ENCODE peak calls at places on chromosomes 13 and 19, in four cellular contexts. G is HEK293T, J is K562, M is GM12878. E is an unnamed sample.

GRCh38 chr19:28633223-28634030 is 579.5 kb downstream of the UQCRFS1 start:
- DNase-seq in J (peak; percentile 73), G (peak; percentile 18), M (no peak), E (no peak)

GRCh38 chr19:10227215-10227971 is 3.7 kb downstream of the S1PR2 start:
- DNase-seq in G (no peak), M (no peak), J (peak; percentile 67), E (no peak)

GRCh38 chr13:51714663-51715168 is 89.2 kb downstream of the DHRS12 start:
- DNase-seq in G (no peak), J (no peak), M (peak; percentile 78), E (no peak)

GRCh38 chr13:95140502-95140901 is 160.7 kb downstream of the ABCC4 start:
- DNase-seq in G (no peak), J (no peak), M (no peak), E (no peak)

GRCh38 chr19:18415177-18415867 is 3.9 kb upstream of the SSBP4 start:
- DNase-seq in J (peak; percentile 70), G (no peak), M (no peak), E (no peak)

GRCh38 chr19:8334458-8335342 is 8.4 kb downstream of the KANK3 start:
- DNase-seq in M (no peak), J (no peak), G (peak; percentile 78), E (peak; percentile 27)

GRCh38 chr19:40341601-40342482 is 6.4 kb downstream of the C19orf47 start:
- DNase-seq in M (no peak), G (no peak), J (no peak), E (no peak)

GRCh38 chr19:10670187-10670586 is 16.0 kb downstream of the ILF3 start:
- DNase-seq in G (no peak), J (no peak), M (no peak), E (no peak)

GRCh38 chr19:57419439-57419838 is 8.5 kb downstream of the ZNF17 start:
- DNase-seq in G (no peak), M (no peak), J (no peak), E (no peak)

GRCh38 chr13:73467103-73467502 is 408.3 kb downstream of the KLF5 start:
- DNase-seq in G (no peak), J (no peak), M (no peak), E (no peak)

GRCh38 chr13:73462241-73462640 is 403.4 kb downstream of the KLF5 start:
- DNase-seq in M (no peak), G (no peak), J (no peak), E (no peak)

GRCh38 chr13:73464758-73465628 is 406.2 kb downstream of the KLF5 start:
- DNase-seq in G (no peak), J (peak; percentile 50), M (no peak), E (no peak)

GRCh38 chr13:73466561-73466960 is 407.8 kb downstream of the KLF5 start:
- DNase-seq in J (no peak), G (no peak), M (no peak), E (no peak)

DNA sequence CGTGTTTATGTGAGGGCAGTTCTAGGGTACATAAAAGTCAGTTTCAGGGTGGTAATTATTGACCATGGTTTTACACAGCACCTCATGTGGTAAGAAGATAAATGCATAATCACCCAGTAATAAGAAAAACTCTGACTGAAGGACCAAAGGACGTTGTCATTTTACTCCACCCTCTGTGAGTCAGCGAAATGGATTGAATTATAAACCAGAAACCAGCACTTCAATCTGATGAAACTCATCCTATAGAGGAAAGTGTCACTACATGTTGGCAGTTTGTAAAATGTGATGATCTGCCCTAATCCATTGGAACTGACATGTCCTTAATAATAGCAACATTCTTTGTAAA is 406.8 kb downstream of the KLF5 start:
- DNase-seq in M (no peak), G (no peak), J (peak; percentile 28), E (no peak)
- TF ChIP-seq FOXK2 in M (no peak), G (no peak), J (no peak), E (no peak)

GRCh38 chr19:4867534-4868285 is at the start of gene PLIN3:
- DNase-seq in J (peak; percentile 100), M (peak; percentile 65), G (peak; percentile 100), E (peak; percentile 89)
- TF ChIP-seq FOXK2 in J (peak; percentile 90), M (no peak), G (no peak), E (peak; percentile 67)

GRCh38 chr19:54309811-54310210 is 3.2 kb downstream of the LILRA5 start:
- DNase-seq in G (no peak), M (no peak), J (no peak), E (no peak)

GRCh38 chr19:54310543-54310942 is 2.4 kb downstream of the LILRA5 start:
- DNase-seq in G (no peak), M (no peak), J (no peak), E (no peak)

GRCh38 chr19:54312011-54312410 is 955 bp downstream of the LILRA5 start:
- DNase-seq in J (no peak), G (no peak), M (no peak), E (no peak)

GRCh38 chr19:54311486-54311885 is 1.5 kb downstream of the LILRA5 start:
- DNase-seq in J (no peak), G (no peak), M (no peak), E (no peak)

DNA sequence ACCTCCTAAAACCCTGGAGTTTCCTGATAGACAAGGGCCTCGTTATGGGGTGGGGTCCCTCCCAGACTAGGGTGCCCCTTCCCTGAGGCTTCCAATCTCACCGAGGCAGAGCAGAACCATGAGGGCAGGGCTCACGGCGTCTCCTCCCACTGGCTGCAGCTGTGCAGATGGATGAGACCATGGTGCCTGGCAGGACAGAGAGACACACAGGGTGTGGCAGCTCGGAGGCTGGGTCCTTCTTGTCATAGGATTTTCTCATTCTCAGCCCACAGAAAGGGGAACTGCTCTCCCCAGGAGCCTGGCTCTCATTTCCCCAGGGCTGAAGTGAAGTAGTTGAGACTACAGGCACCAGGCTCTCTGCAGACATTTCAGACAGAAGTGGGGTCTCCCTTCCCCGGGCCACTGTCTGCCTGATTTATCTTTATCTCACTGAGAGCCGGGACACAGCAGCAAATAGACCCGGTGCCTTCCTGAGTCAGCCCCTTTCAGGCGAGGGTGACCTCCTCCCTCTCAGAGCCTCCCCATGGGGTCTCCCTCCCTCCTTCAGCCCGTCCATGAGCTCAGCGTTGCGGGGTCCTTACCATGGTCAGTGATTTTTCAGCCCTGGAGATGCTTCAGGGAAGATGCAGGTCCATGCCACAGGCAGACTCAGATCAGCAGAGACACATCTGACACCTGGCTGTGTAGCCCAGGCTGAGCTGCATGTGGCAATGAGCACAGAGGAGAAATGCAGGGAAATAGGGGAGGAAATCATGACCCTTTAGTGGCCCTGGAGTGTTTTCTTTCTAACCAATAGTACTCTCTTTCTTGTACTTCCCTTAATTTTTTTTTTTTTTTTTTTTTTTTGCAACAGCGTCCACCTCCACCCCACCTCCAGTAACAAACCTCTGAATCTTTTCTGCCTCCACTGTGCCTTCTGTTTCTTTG is at the start of gene LILRA5:
- DNase-seq in J (no peak), G (no peak), M (no peak), E (no peak)
- TF ChIP-seq FOXK2 in J (no peak), G (no peak), M (no peak), E (no peak)

GRCh38 chr13:113657851-113658741 is at the start of gene ATP4B:
- DNase-seq in J (no peak), G (no peak), M (no peak), E (no peak)
- TF ChIP-seq FOXK2 in J (no peak), G (no peak), M (no peak), E (no peak)

GRCh38 chr13:99151516-99151915 is 49.1 kb upstream of the UBAC2 start:
- DNase-seq in M (no peak), G (no peak), J (peak; percentile 71), E (no peak)
- TF ChIP-seq FOXK2 in M (no peak), G (no peak), J (no peak), E (no peak)